ENCODE peak calls at places on chromosome 1, in nine cellular contexts. D, W, U, B, M, S, I, N and C are unnamed samples.

GRCh38 chr1:208475449-208475848 is 231.3 kb upstream of the PLXNA2 start:
- DNase-seq in B (no peak), N (no peak), M (no peak), I (no peak), D (no peak), S (no peak), U (no peak), W (no peak), C (no peak)

GRCh38 chr1:203726417-203726867 is 38.5 kb upstream of the LAX1 start:
- DNase-seq in I (no peak), U (no peak), B (no peak), W (no peak), D (no peak), N (peak), S (no peak), M (no peak), C (peak)

GRCh38 chr1:23555225-23555801 is 4.0 kb downstream of the ID3 start:
- DNase-seq in M (no peak), B (no peak), N (no peak), I (no peak), U (no peak), D (no peak), W (no peak), S (peak), C (no peak)

GRCh38 chr1:13807213-13807612 is 107.2 kb downstream of the PRDM2 start:
- DNase-seq in U (no peak), D (peak), B (no peak), N (peak), I (peak), S (peak), M (no peak), W (peak), C (peak)

GRCh38 chr1:25553749-25554425 is 10.5 kb downstream of the LDLRAP1 start:
- DNase-seq in M (no peak), W (no peak), I (no peak), D (no peak), U (no peak), B (no peak), S (no peak), N (peak), C (no peak)

GRCh38 chr1:25641931-25642611 is 25.5 kb downstream of the MAN1C1 start:
- DNase-seq in W (no peak), D (no peak), N (no peak), M (no peak), B (no peak), I (no peak), S (no peak), U (no peak), C (no peak)

GRCh38 chr1:116763787-116764465 is 9.7 kb downstream of the CD2 start:
- DNase-seq in D (peak), U (no peak), I (peak), M (no peak), N (peak), W (peak), B (no peak), S (peak), C (peak)

GRCh38 chr1:156581661-156582387 is 2.3 kb downstream of the TTC24 start:
- DNase-seq in B (no peak), I (no peak), S (no peak), U (no peak), D (no peak), M (no peak), N (no peak), W (no peak), C (no peak)

GRCh38 chr1:20110679-20111078 is 8.7 kb downstream of the PLA2G2D start:
- DNase-seq in W (peak), I (peak), B (no peak), N (no peak), D (no peak), M (no peak), S (no peak), U (no peak), C (no peak)

GRCh38 chr1:23544444-23545389 is 13.7 kb upstream of the E2F2 start:
- DNase-seq in D (peak), U (no peak), I (no peak), N (peak), B (no peak), W (peak), S (peak), M (no peak), C (peak)

GRCh38 chr1:175618559-175618958 is 124.8 kb downstream of the TNR start:
- DNase-seq in I (no peak), B (no peak), M (no peak), S (no peak), D (no peak), N (no peak), W (no peak), U (no peak), C (no peak)

GRCh38 chr1:59298710-59299346 is 1.9 kb downstream of the FGGY start:
- DNase-seq in M (no peak), N (no peak), I (peak), B (no peak), W (peak), U (no peak), S (no peak), D (no peak), C (no peak)

GRCh38 chr1:232598837-232599177 is 31.1 kb downstream of the SIPA1L2 start:
- DNase-seq in D (no peak), M (no peak), I (no peak), B (no peak), W (no peak), N (no peak), S (no peak), U (no peak), C (no peak)

GRCh38 chr1:30919025-30919881 is 10.7 kb upstream of the SDC3 start:
- DNase-seq in N (peak), M (no peak), D (no peak), S (peak), U (no peak), I (no peak), W (no peak), B (peak), C (no peak)

GRCh38 chr1:230823421-230823820 is 44.9 kb downstream of the C1orf198 start:
- DNase-seq in B (no peak), S (no peak), U (no peak), W (no peak), I (no peak), M (no peak), N (no peak), D (no peak), C (peak)

GRCh38 chr1:153333902-153334301 is 14.7 kb downstream of the PGLYRP4 start:
- DNase-seq in I (no peak), M (no peak), S (no peak), U (no peak), W (no peak), D (no peak), N (no peak), B (no peak), C (no peak)

GRCh38 chr1:9689971-9690381 is 38.4 kb downstream of the PIK3CD start:
- DNase-seq in D (no peak), N (peak), M (no peak), I (no peak), S (peak), U (no peak), W (no peak), B (no peak), C (peak)

GRCh38 chr1:45326627-45327591 is at the start of gene HPDL:
- DNase-seq in I (no peak), N (peak), M (no peak), D (peak), S (peak), U (no peak), B (peak), W (no peak), C (peak)

DNA sequence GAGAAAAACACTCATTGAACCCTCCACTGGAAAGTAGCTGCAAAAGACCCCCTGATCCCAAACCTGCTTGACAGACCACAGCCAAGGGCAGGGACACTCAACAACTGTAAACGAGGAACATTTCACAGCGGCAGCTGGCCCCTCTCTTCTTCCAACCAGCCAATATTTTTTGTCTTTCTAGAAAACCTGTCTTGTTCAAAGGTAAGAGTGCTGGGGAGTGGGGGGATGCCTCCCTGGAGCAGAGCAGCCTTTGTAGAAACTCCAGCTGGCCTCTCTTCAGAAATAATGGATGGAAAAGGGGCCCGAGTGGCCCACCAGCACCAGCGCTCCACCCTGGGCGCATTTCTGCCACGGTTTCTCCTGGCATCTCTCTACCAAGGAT is 384.0 kb downstream of the RRAGC start:
- DNase-seq in B (no peak), W (no peak), N (no peak), M (no peak), I (no peak), S (peak), D (no peak), U (no peak), C (no peak)
- TF ChIP-seq REST in B (no peak), W (no peak), N (no peak), M (no peak), I (no peak), S (no peak), D (no peak), U (no peak), C (no peak)

GRCh38 chr1:47968489-47968888 is 28.7 kb downstream of the TRABD2B start:
- DNase-seq in D (no peak), B (no peak), M (no peak), I (no peak), U (no peak), N (no peak), S (no peak), W (no peak), C (no peak)

GRCh38 chr1:47967868-47968267 is 29.3 kb downstream of the TRABD2B start:
- DNase-seq in I (no peak), B (no peak), N (no peak), M (no peak), W (no peak), U (no peak), S (no peak), D (no peak), C (no peak)

GRCh38 chr1:47963568-47963973 is 33.6 kb downstream of the TRABD2B start:
- DNase-seq in B (no peak), S (no peak), N (no peak), M (no peak), W (no peak), I (no peak), D (no peak), U (no peak), C (no peak)

GRCh38 chr1:47963093-47963492 is 34.1 kb downstream of the TRABD2B start:
- DNase-seq in B (no peak), D (no peak), S (no peak), U (no peak), M (no peak), N (no peak), W (no peak), I (no peak), C (no peak)
- TF ChIP-seq REST in B (no peak), D (no peak), S (no peak), U (no peak), M (no peak), N (no peak), W (no peak), I (no peak), C (no peak)

GRCh38 chr1:160945079-160945478 is 9.5 kb downstream of the ITLN2 start:
- DNase-seq in B (no peak), M (no peak), S (no peak), I (no peak), W (no peak), N (peak), D (no peak), U (no peak), C (no peak)
- TF ChIP-seq REST in B (no peak), M (no peak), S (no peak), I (no peak), W (no peak), N (no peak), D (no peak), U (no peak), C (no peak)

GRCh38 chr1:167457936-167458584 is 60.3 kb downstream of the CD247 start:
- DNase-seq in S (no peak), N (no peak), W (no peak), D (no peak), B (no peak), M (no peak), I (no peak), U (no peak), C (no peak)
- TF ChIP-seq REST in S (no peak), N (no peak), W (no peak), D (no peak), B (no peak), M (no peak), I (no peak), U (no peak), C (no peak)

DNA sequence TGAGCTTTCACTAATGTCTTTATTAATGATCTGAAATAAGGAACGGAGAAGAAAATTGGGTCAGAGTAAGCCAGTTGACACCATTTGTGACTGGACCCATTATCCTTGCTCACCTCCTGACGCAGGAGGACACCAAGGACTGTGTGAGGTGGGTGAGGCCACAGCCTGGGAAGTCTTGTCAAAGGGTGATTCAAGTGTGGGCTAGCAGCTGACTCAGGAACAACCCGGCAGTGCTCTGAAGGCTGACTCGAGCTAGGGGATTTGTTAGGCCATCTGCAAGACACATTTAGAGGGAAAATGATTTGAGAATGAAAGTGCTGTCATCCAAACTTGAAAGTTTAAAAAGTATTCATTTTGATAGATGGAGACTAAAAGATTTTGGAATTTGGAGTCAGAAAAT is 21.2 kb downstream of the PRRX1 start:
- DNase-seq in I (no peak), B (no peak), M (no peak), W (no peak), S (no peak), U (no peak), D (no peak), N (no peak), C (no peak)
- TF ChIP-seq REST in I (no peak), B (no peak), M (no peak), W (no peak), S (no peak), U (no peak), D (no peak), N (no peak), C (peak)

GRCh38 chr1:109890115-109890953 is 20.3 kb upstream of the CSF1 start:
- DNase-seq in I (no peak), W (no peak), S (no peak), D (no peak), U (no peak), M (no peak), N (peak), B (no peak), C (no peak)
- TF ChIP-seq REST in I (no peak), W (no peak), S (no peak), D (no peak), U (no peak), M (no peak), N (no peak), B (no peak), C (no peak)

GRCh38 chr1:165661691-165662090 is 30.7 kb downstream of the MGST3 start:
- DNase-seq in U (no peak), B (no peak), M (no peak), W (no peak), D (no peak), S (no peak), I (no peak), N (no peak), C (peak)

GRCh38 chr1:165671531-165671930 is 26.8 kb downstream of the ALDH9A1 start:
- DNase-seq in M (no peak), I (no peak), U (no peak), S (no peak), D (no peak), W (no peak), N (no peak), B (peak), C (no peak)

GRCh38 chr1:165662186-165662585 is 31.2 kb downstream of the MGST3 start:
- DNase-seq in U (no peak), D (no peak), S (no peak), I (no peak), N (no peak), M (no peak), B (no peak), W (no peak), C (no peak)

GRCh38 chr1:165668184-165668583 is 30.2 kb downstream of the ALDH9A1 start:
- DNase-seq in B (no peak), W (no peak), N (no peak), S (no peak), I (no peak), M (no peak), D (no peak), U (no peak), C (no peak)

DNA sequence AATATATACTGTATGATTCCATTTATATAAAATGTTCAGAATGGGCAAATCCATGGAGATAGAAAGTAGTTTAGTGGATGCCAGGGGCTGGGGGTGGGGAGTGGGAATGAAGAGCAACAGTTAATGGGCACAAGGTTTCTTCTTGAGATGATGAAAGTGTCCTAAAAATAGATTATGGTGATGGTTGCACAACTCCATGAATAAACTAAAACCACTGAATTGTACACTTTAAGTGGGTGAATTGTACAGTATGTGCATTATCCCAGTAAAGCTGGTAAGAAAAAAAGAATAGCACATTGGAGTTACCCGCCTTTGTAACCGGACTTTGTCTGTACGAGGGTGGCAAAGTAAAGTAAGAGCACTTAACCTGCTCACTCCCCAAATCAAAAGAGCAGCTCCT is 32.2 kb downstream of the ALDH9A1 start:
- DNase-seq in N (no peak), W (no peak), M (no peak), B (no peak), S (no peak), D (no peak), U (no peak), I (no peak), C (no peak)
- TF ChIP-seq REST in N (no peak), W (no peak), M (no peak), B (no peak), S (no peak), D (no peak), U (no peak), I (no peak), C (no peak)

GRCh38 chr1:111735321-111735720 is 3.9 kb downstream of the INKA2 start:
- DNase-seq in N (no peak), B (no peak), W (no peak), I (no peak), D (no peak), M (no peak), S (no peak), U (no peak), C (no peak)

GRCh38 chr1:111737216-111738132 is 1.7 kb downstream of the INKA2 start:
- DNase-seq in S (no peak), I (no peak), B (no peak), D (no peak), U (no peak), W (no peak), N (no peak), M (no peak), C (no peak)

GRCh38 chr1:111736548-111737215 is 2.5 kb downstream of the INKA2 start:
- DNase-seq in S (no peak), I (no peak), N (no peak), U (no peak), W (no peak), B (no peak), D (no peak), M (no peak), C (no peak)

GRCh38 chr1:111734426-111734825 is 4.8 kb downstream of the INKA2 start:
- DNase-seq in U (no peak), D (no peak), I (no peak), M (no peak), N (no peak), B (no peak), S (no peak), W (no peak), C (no peak)

GRCh38 chr1:111735858-111736544 is 3.2 kb downstream of the INKA2 start:
- DNase-seq in S (peak), W (no peak), B (no peak), N (no peak), D (no peak), U (no peak), M (no peak), I (no peak), C (no peak)
- TF ChIP-seq REST in S (no peak), W (no peak), B (no peak), N (no peak), D (no peak), U (no peak), M (no peak), I (no peak), C (no peak)

DNA sequence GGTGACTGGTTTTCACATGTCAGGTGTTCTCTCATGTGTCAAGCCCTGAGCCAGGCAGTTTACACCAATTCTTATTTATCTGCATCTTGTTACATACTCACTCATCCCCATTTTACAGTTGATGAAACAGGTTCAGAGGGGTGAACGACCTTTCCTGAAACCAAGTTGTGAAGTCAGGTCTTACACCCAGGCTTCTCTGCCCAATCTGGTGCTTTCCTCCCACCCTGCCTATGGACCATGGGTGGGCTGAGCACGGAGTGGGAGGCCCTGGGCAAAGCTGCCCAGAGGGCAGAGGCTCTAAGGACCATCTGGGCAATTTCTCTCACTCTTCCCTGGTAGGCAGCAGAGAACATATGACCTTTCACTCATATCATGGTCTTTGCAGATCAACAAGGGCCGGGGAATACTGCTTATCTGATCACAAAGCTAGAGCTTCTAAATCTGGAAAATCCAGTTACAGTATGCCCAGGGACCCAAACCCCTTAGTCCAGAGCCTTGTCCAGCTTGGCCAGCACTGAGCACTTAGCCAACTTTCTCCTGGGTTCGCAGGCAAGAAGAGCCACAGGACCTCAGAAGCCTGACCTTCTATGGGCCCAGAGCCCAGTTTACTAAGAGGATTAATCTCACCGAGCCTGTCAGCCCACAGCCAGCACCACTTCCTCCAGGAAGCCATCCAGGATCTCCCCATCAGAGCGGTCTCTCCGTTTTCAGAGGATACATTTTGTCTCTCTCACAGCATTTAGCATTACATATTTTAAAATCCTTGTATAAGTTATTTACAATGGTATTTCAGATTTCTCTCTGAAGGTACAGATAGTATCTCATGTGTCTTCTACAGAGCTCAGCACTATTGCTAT is 16.0 kb upstream of the TTC39A start:
- DNase-seq in S (no peak), W (no peak), D (no peak), I (no peak), N (no peak), M (no peak), B (no peak), U (no peak), C (peak)
- TF ChIP-seq REST in S (no peak), W (no peak), D (no peak), I (no peak), N (no peak), M (no peak), B (no peak), U (no peak), C (no peak)